ENCODE peak calls at places on chromosomes 4 and X, in nine cellular contexts. J is pancreas, U is Karpas-422, O is body of pancreas, W is Panc1, G is heart right ventricle, Y is mesenchymal stem cell, K is IMR-90, C is fibroblast of lung. H is an unnamed sample. For H3K4me1, the result is how much of the 10 kb centered on the place peaks cover.

GRCh38 chr4:62940229-62940628 is 1469.0 kb downstream of the TECRL start:
- DNase-seq in Y (no peak), U (no peak), G (no peak), C (no peak), W (no peak), J (no peak), O (no peak), K (no peak), H (no peak)

GRCh38 chrX:386768-387575 is at the start of gene PPP2R3B:
- DNase-seq in K (peak), O (peak), J (peak), G (peak), U (peak), W (peak), Y (peak), C (peak), H (peak)

GRCh38 chrX:154327026-154327820 is 31.6 kb downstream of the TKTL1 start:
- DNase-seq in G (no peak), Y (no peak), K (no peak), C (no peak), J (no peak), O (peak), W (no peak), U (no peak), H (no peak)

GRCh38 chrX:131979116-131979515 is 44.0 kb upstream of the STK26 start:
- DNase-seq in W (no peak), C (no peak), O (no peak), Y (no peak), J (no peak), G (no peak), K (no peak), U (no peak), H (no peak)

GRCh38 chrX:53681661-53682060 is 4.9 kb downstream of the HUWE1 start:
- DNase-seq in W (no peak), K (peak), G (no peak), Y (no peak), J (no peak), O (no peak), C (peak), U (no peak), H (no peak)

GRCh38 chr4:52098618-52099017 is 47.5 kb downstream of the SPATA18 start:
- DNase-seq in K (no peak), O (no peak), J (no peak), U (peak), Y (no peak), C (no peak), G (no peak), W (no peak), H (no peak)

GRCh38 chr4:120055167-120055566 is 11.5 kb downstream of the MAD2L1 start:
- DNase-seq in U (peak), Y (peak), W (no peak), C (peak), G (no peak), K (no peak), J (no peak), O (no peak), H (no peak)

GRCh38 chr4:38015886-38016515 is 55.8 kb downstream of the PTTG2 start:
- DNase-seq in K (no peak), Y (no peak), J (no peak), G (no peak), O (no peak), W (no peak), C (no peak), U (no peak), H (no peak)

GRCh38 chr4:73315091-73315490 is 56.5 kb upstream of the ANKRD17 start:
- DNase-seq in Y (no peak), G (no peak), C (peak), J (no peak), U (no peak), W (no peak), K (peak), O (no peak), H (no peak)

GRCh38 chr4:47551682-47552081 is 66.6 kb downstream of the ATP10D start:
- DNase-seq in U (no peak), J (no peak), C (no peak), W (no peak), K (peak), O (no peak), G (no peak), Y (peak), H (no peak)

GRCh38 chr4:100009490-100009889 is 59.4 kb upstream of the H2AZ1 start:
- DNase-seq in J (no peak), W (no peak), G (no peak), Y (no peak), O (no peak), K (no peak), U (no peak), C (no peak), H (no peak)

GRCh38 chrX:52217494-52218160 is 32.9 kb downstream of the MAGED4 start:
- DNase-seq in Y (no peak), G (no peak), K (no peak), J (no peak), U (peak), O (no peak), W (no peak), C (no peak), H (no peak)

GRCh38 chrX:9355739-9356138 is 109.1 kb upstream of the TBL1X start:
- DNase-seq in U (no peak), W (no peak), K (no peak), C (no peak), J (no peak), Y (no peak), G (no peak), O (no peak), H (no peak)

GRCh38 chrX:132444936-132445335 is 43.9 kb downstream of the MBNL3 start:
- DNase-seq in O (no peak), K (no peak), J (no peak), U (no peak), C (no peak), W (no peak), G (no peak), Y (no peak), H (no peak)

GRCh38 chr4:73701116-73701515 is 39.3 kb upstream of the CXCL8 start:
- DNase-seq in J (no peak), U (no peak), C (peak), Y (peak), K (peak), O (no peak), G (no peak), W (no peak), H (no peak)

GRCh38 chrX:119127643-119128042 is at the start of gene KIAA1210:
- DNase-seq in O (no peak), Y (no peak), K (no peak), J (no peak), C (no peak), G (no peak), U (peak), W (no peak), H (no peak)

GRCh38 chr4:67624939-67625338 is 66.4 kb downstream of the STAP1 start:
- DNase-seq in U (no peak), J (no peak), C (no peak), K (no peak), Y (no peak), G (no peak), W (no peak), O (no peak), H (no peak)

GRCh38 chrX:152945021-152945979 is 47.4 kb downstream of the ZNF185 start:
- DNase-seq in J (no peak), G (no peak), W (no peak), K (no peak), C (no peak), Y (no peak), U (no peak), O (no peak), H (no peak)

GRCh38 chr4:28176942-28177341 is 1316.3 kb downstream of the STIM2 start:
- DNase-seq in C (no peak), O (no peak), J (no peak), Y (no peak), K (no peak), G (no peak), U (no peak), W (no peak), H (no peak)

GRCh38 chr4:24070117-24070516 is 180.3 kb upstream of the PPARGC1A start:
- DNase-seq in G (no peak), U (no peak), C (peak), W (peak), K (peak), Y (peak), O (no peak), J (no peak), H (no peak)

GRCh38 chr4:23728393-23728792 is 161.5 kb downstream of the PPARGC1A start:
- DNase-seq in U (no peak), K (peak), Y (peak), J (no peak), C (peak), W (peak), O (no peak), G (no peak), H (no peak)

GRCh38 chr4:33930497-33930896 is 2313.8 kb downstream of the ARAP2 start:
- DNase-seq in J (no peak), K (no peak), Y (no peak), G (no peak), W (no peak), O (no peak), C (peak), U (no peak), H (no peak)

GRCh38 chr4:81605278-81605677 is 133.6 kb upstream of the RASGEF1B start:
- DNase-seq in O (no peak), J (no peak), W (no peak), C (no peak), Y (no peak), U (no peak), K (no peak), G (no peak), H (no peak)

GRCh38 chr4:12319765-12320164 is 891.1 kb upstream of the HS3ST1 start:
- DNase-seq in W (no peak), C (peak), G (no peak), O (peak), Y (no peak), U (no peak), K (no peak), J (no peak), H (no peak)

GRCh38 chr4:124757121-124757520 is 44.6 kb upstream of the ANKRD50 start:
- DNase-seq in O (no peak), C (peak), G (no peak), J (no peak), W (no peak), U (no peak), Y (no peak), K (peak), H (no peak)

GRCh38 chr4:75950416-75950815 is 9.6 kb upstream of the NAAA start:
- DNase-seq in G (no peak), K (peak), U (no peak), Y (peak), C (peak), J (no peak), O (no peak), W (no peak), H (no peak)

GRCh38 chr4:40586034-40586433 is 43.6 kb downstream of the RBM47 start:
- DNase-seq in K (peak), Y (peak), G (no peak), U (no peak), C (no peak), W (no peak), O (no peak), J (no peak), H (no peak)

GRCh38 chrX:102345916-102346315 is 93.9 kb downstream of the NXF2B start:
- DNase-seq in W (peak), C (peak), G (peak), K (peak), J (peak), O (peak), Y (peak), U (peak), H (peak)

GRCh38 chr4:48064349-48064748 is 47.8 kb downstream of the NIPAL1 start:
- DNase-seq in W (no peak), Y (no peak), U (peak), G (no peak), C (no peak), O (no peak), K (no peak), J (no peak), H (no peak)

GRCh38 chr4:188246488-188246887 is 107.2 kb downstream of the TRIML1 start:
- DNase-seq in U (no peak), G (no peak), J (no peak), W (no peak), Y (no peak), C (peak), O (no peak), K (peak), H (no peak)

DNA sequence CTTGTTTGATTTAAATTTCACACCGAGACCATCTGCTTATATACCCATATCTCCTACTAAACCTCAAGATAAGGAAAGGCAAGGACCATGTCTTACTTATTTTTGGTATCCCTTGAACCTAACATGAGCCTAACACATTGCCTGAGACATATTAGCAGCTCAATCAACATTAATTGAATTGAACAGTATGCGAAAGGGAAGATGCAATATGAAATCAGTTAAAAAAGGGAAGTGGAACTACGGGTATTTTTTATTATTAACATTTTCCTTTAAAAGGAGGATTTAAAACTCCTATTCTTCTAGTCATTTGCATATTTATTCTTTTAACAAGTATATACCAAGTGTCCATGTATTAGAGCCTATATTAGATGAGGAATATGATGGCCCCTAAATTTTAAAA is 197.0 kb downstream of the CAMK2D start:
- DNase-seq in U (peak), O (no peak), J (no peak), C (no peak), Y (no peak), W (no peak), K (no peak), G (no peak), H (no peak)
- H3K4me1 ChIP-seq in U (half or more), O (under half), J (under half), C (under half), Y (under half), W (under half), K (under half), G (under half), H (under half)

DNA sequence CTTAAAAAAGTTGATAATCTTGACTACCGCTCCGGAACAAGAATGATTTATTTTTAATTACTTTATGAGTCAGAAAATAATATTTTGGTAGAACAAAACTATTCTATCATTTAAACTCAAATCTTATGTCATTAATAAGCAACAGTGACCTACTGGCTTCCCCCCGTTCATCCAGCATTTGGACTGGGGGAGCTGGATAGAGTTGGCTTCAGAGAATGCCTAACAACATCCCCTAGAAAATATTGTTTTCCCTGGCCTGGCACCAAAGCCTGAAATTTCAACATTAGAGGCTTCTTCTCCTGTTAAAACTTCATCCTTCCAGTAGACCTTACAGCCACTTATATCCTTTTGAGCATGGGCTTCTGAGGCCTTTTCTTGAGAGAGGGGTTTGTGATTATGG is 55.7 kb upstream of the PDLIM3 start:
- DNase-seq in O (no peak), U (no peak), J (no peak), K (no peak), C (no peak), Y (no peak), W (no peak), G (no peak), H (no peak)
- H3K27ac ChIP-seq in O (no peak), U (no peak), J (peak), K (no peak), C (no peak), Y (no peak), W (no peak), G (peak), H (no peak)

GRCh38 chr4:779555-779954 is 46.4 kb downstream of the CPLX1 start:
- DNase-seq in Y (no peak), O (no peak), W (no peak), C (no peak), K (no peak), G (no peak), J (no peak), U (no peak), H (peak)
- H3K4me1 ChIP-seq in Y (under half), O (half or more), W (under half), C (under half), K (under half), G (under half), J (under half), U (under half), H (under half)

GRCh38 chr4:89685690-89686089 is 151.3 kb downstream of the SNCA start:
- DNase-seq in U (no peak), J (no peak), G (no peak), W (no peak), O (no peak), C (no peak), K (no peak), Y (no peak), H (no peak)
- H3K27ac ChIP-seq in U (no peak), J (no peak), G (no peak), W (no peak), O (no peak), C (no peak), K (no peak), Y (no peak), H (no peak)

H was measured in heart left ventricle.